ENCODE peak calls at places on chromosomes 3 and 15, in seven cellular contexts. One of them, this sample, is unnamed.
A peak's percentile ranks its signal among the peaks of the same experiment; 100 is the strongest.

GRCh38 chr3:179624471-179624870 is 19.9 kb downstream of the NDUFB5 start:
- DNase-seq in GM20000: no peak
- DNase-seq in fibroblast of pulmonary artery: no peak
- DNase-seq in psoas muscle: no peak
- DNase-seq in endodermal cell: no peak
- DNase-seq in cardiac fibroblast: peak; percentile 5
- DNase-seq in fibroblast of lung: peak; percentile 19
- DNase-seq in this sample: no peak

GRCh38 chr15:68576253-68577236 is 2.2 kb upstream of the CORO2B start:
- DNase-seq in psoas muscle: peak; percentile 39
- DNase-seq in fibroblast of pulmonary artery: no peak
- DNase-seq in GM20000: no peak
- DNase-seq in endodermal cell: no peak
- DNase-seq in cardiac fibroblast: no peak
- DNase-seq in fibroblast of lung: no peak
- DNase-seq in this sample: no peak

GRCh38 chr15:101503296-101503599 is 13.7 kb upstream of the PCSK6 start:
- DNase-seq in cardiac fibroblast: no peak
- DNase-seq in fibroblast of pulmonary artery: no peak
- DNase-seq in psoas muscle: no peak
- DNase-seq in GM20000: no peak
- DNase-seq in endodermal cell: no peak
- DNase-seq in fibroblast of lung: no peak
- DNase-seq in this sample: no peak

GRCh38 chr3:11930084-11930483 is 74.1 kb upstream of the SYN2 start:
- DNase-seq in GM20000: no peak
- DNase-seq in cardiac fibroblast: no peak
- DNase-seq in fibroblast of lung: no peak
- DNase-seq in fibroblast of pulmonary artery: no peak
- DNase-seq in psoas muscle: no peak
- DNase-seq in endodermal cell: no peak
- DNase-seq in this sample: no peak

GRCh38 chr3:178513539-178514410 is 22.5 kb upstream of the KCNMB2 start:
- DNase-seq in fibroblast of lung: peak; percentile 44
- DNase-seq in cardiac fibroblast: peak; percentile 22
- DNase-seq in endodermal cell: no peak
- DNase-seq in psoas muscle: no peak
- DNase-seq in fibroblast of pulmonary artery: peak; percentile 56
- DNase-seq in GM20000: no peak
- DNase-seq in this sample: no peak

GRCh38 chr3:66889758-66890576 is 108.1 kb upstream of the KBTBD8 start:
- DNase-seq in psoas muscle: no peak
- DNase-seq in GM20000: no peak
- DNase-seq in endodermal cell: no peak
- DNase-seq in fibroblast of lung: no peak
- DNase-seq in fibroblast of pulmonary artery: no peak
- DNase-seq in cardiac fibroblast: no peak
- DNase-seq in this sample: no peak

GRCh38 chr3:100932491-100932890 is 60.7 kb downstream of the ABI3BP start:
- DNase-seq in psoas muscle: no peak
- DNase-seq in GM20000: no peak
- DNase-seq in cardiac fibroblast: peak; percentile 43
- DNase-seq in endodermal cell: no peak
- DNase-seq in fibroblast of lung: no peak
- DNase-seq in fibroblast of pulmonary artery: no peak
- DNase-seq in this sample: no peak

GRCh38 chr3:46908294-46908985 is 30.9 kb downstream of the PTH1R start:
- DNase-seq in psoas muscle: peak; percentile 56
- DNase-seq in cardiac fibroblast: peak; percentile 84
- DNase-seq in GM20000: no peak
- DNase-seq in fibroblast of pulmonary artery: peak; percentile 86
- DNase-seq in endodermal cell: no peak
- DNase-seq in fibroblast of lung: peak; percentile 76
- DNase-seq in this sample: no peak

GRCh38 chr3:126982125-126982521 is 792 bp upstream of the PLXNA1 start:
- DNase-seq in cardiac fibroblast: peak; percentile 45
- DNase-seq in psoas muscle: peak; percentile 53
- DNase-seq in fibroblast of pulmonary artery: no peak
- DNase-seq in fibroblast of lung: no peak
- DNase-seq in endodermal cell: no peak
- DNase-seq in GM20000: peak; percentile 84
- DNase-seq in this sample: no peak

GRCh38 chr15:99074446-99074845 is 30.4 kb upstream of the SYNM start:
- DNase-seq in GM20000: no peak
- DNase-seq in fibroblast of pulmonary artery: no peak
- DNase-seq in endodermal cell: no peak
- DNase-seq in cardiac fibroblast: no peak
- DNase-seq in fibroblast of lung: no peak
- DNase-seq in psoas muscle: no peak
- DNase-seq in this sample: no peak

GRCh38 chr3:158819282-158819681 is 17.4 kb downstream of the MFSD1 start:
- DNase-seq in fibroblast of pulmonary artery: no peak
- DNase-seq in endodermal cell: no peak
- DNase-seq in cardiac fibroblast: no peak
- DNase-seq in GM20000: no peak
- DNase-seq in fibroblast of lung: no peak
- DNase-seq in psoas muscle: no peak
- DNase-seq in this sample: no peak

GRCh38 chr3:127431066-127431465 is 143.2 kb upstream of the PRR20G start:
- DNase-seq in GM20000: no peak
- DNase-seq in cardiac fibroblast: no peak
- DNase-seq in fibroblast of pulmonary artery: no peak
- DNase-seq in endodermal cell: no peak
- DNase-seq in fibroblast of lung: no peak
- DNase-seq in psoas muscle: no peak
- DNase-seq in this sample: peak; percentile 42

GRCh38 chr3:153250450-153250849 is 88.4 kb downstream of the RAP2B start:
- DNase-seq in psoas muscle: no peak
- DNase-seq in GM20000: no peak
- DNase-seq in cardiac fibroblast: no peak
- DNase-seq in fibroblast of pulmonary artery: no peak
- DNase-seq in endodermal cell: no peak
- DNase-seq in fibroblast of lung: no peak
- DNase-seq in this sample: no peak

GRCh38 chr15:57751177-57751800 is 44.8 kb downstream of the POLR2M start:
- DNase-seq in GM20000: peak; percentile 16
- DNase-seq in fibroblast of lung: peak; percentile 62
- DNase-seq in fibroblast of pulmonary artery: peak; percentile 75
- DNase-seq in cardiac fibroblast: peak; percentile 75
- DNase-seq in psoas muscle: no peak
- DNase-seq in endodermal cell: peak; percentile 63
- DNase-seq in this sample: no peak

GRCh38 chr3:129512595-129512994 is 15.8 kb upstream of the RHO start:
- DNase-seq in fibroblast of pulmonary artery: no peak
- DNase-seq in endodermal cell: no peak
- DNase-seq in fibroblast of lung: no peak
- DNase-seq in psoas muscle: no peak
- DNase-seq in cardiac fibroblast: no peak
- DNase-seq in GM20000: no peak
- DNase-seq in this sample: no peak

GRCh38 chr3:195187609-195188529 is 83.1 kb downstream of the XXYLT1 start:
- DNase-seq in psoas muscle: no peak
- DNase-seq in GM20000: no peak
- DNase-seq in cardiac fibroblast: peak; percentile 69
- DNase-seq in endodermal cell: peak; percentile 32
- DNase-seq in fibroblast of lung: peak; percentile 54
- DNase-seq in fibroblast of pulmonary artery: peak; percentile 56
- DNase-seq in this sample: no peak

GRCh38 chr3:125045965-125046364 is 9.8 kb downstream of the HEG1 start:
- DNase-seq in endodermal cell: no peak
- DNase-seq in fibroblast of lung: peak; percentile 78
- DNase-seq in psoas muscle: no peak
- DNase-seq in fibroblast of pulmonary artery: peak; percentile 69
- DNase-seq in GM20000: no peak
- DNase-seq in cardiac fibroblast: peak; percentile 80
- DNase-seq in this sample: no peak

GRCh38 chr15:47206358-47206978 is 510.8 kb upstream of the SEMA6D start:
- DNase-seq in psoas muscle: no peak
- DNase-seq in GM20000: no peak
- DNase-seq in cardiac fibroblast: no peak
- DNase-seq in fibroblast of lung: no peak
- DNase-seq in fibroblast of pulmonary artery: no peak
- DNase-seq in endodermal cell: peak; percentile 58
- DNase-seq in this sample: no peak

GRCh38 chr3:164814106-164814505 is 264.2 kb downstream of the SI start:
- DNase-seq in fibroblast of lung: no peak
- DNase-seq in psoas muscle: no peak
- DNase-seq in endodermal cell: no peak
- DNase-seq in cardiac fibroblast: no peak
- DNase-seq in GM20000: no peak
- DNase-seq in fibroblast of pulmonary artery: no peak
- DNase-seq in this sample: no peak

GRCh38 chr15:74892931-74893330 is 3.1 kb downstream of the MPI start:
- DNase-seq in fibroblast of pulmonary artery: no peak
- DNase-seq in cardiac fibroblast: no peak
- DNase-seq in endodermal cell: no peak
- DNase-seq in psoas muscle: peak; percentile 8
- DNase-seq in GM20000: no peak
- DNase-seq in fibroblast of lung: no peak
- DNase-seq in this sample: no peak

GRCh38 chr15:48300038-48300437 is 31.2 kb upstream of the DUT start:
- DNase-seq in psoas muscle: no peak
- DNase-seq in cardiac fibroblast: no peak
- DNase-seq in GM20000: no peak
- DNase-seq in endodermal cell: peak; percentile 71
- DNase-seq in fibroblast of pulmonary artery: no peak
- DNase-seq in fibroblast of lung: no peak
- DNase-seq in this sample: no peak

GRCh38 chr3:37591130-37591865 is 270.4 kb upstream of the CTDSPL start:
- DNase-seq in cardiac fibroblast: peak; percentile 12
- DNase-seq in endodermal cell: no peak
- DNase-seq in GM20000: no peak
- DNase-seq in psoas muscle: no peak
- DNase-seq in fibroblast of pulmonary artery: no peak
- DNase-seq in fibroblast of lung: peak; percentile 11
- DNase-seq in this sample: no peak

GRCh38 chr3:38829404-38829803 is 13.4 kb upstream of the SCN10A start:
- DNase-seq in fibroblast of pulmonary artery: peak; percentile 87
- DNase-seq in psoas muscle: peak; percentile 51
- DNase-seq in fibroblast of lung: peak; percentile 79
- DNase-seq in cardiac fibroblast: peak; percentile 92
- DNase-seq in GM20000: no peak
- DNase-seq in endodermal cell: no peak
- DNase-seq in this sample: no peak

GRCh38 chr3:186589115-186589514 is 18.6 kb downstream of the DNAJB11 start:
- DNase-seq in GM20000: no peak
- DNase-seq in cardiac fibroblast: peak; percentile 65
- DNase-seq in fibroblast of lung: peak; percentile 51
- DNase-seq in psoas muscle: no peak
- DNase-seq in endodermal cell: no peak
- DNase-seq in fibroblast of pulmonary artery: peak; percentile 50
- DNase-seq in this sample: no peak

GRCh38 chr3:121942116-121942786 is 48.0 kb downstream of the SLC15A2 start:
- DNase-seq in endodermal cell: no peak
- DNase-seq in psoas muscle: no peak
- DNase-seq in cardiac fibroblast: peak; percentile 29
- DNase-seq in fibroblast of pulmonary artery: no peak
- DNase-seq in fibroblast of lung: no peak
- DNase-seq in GM20000: no peak
- DNase-seq in this sample: no peak

GRCh38 chr15:26852980-26853379 is 13.9 kb upstream of the GABRA5 start:
- DNase-seq in psoas muscle: no peak
- DNase-seq in fibroblast of lung: no peak
- DNase-seq in cardiac fibroblast: no peak
- DNase-seq in fibroblast of pulmonary artery: no peak
- DNase-seq in endodermal cell: no peak
- DNase-seq in GM20000: no peak
- DNase-seq in this sample: no peak

GRCh38 chr3:45333549-45333948 is 54.8 kb upstream of the LARS2 start:
- DNase-seq in fibroblast of lung: no peak
- DNase-seq in GM20000: no peak
- DNase-seq in fibroblast of pulmonary artery: peak; percentile 22
- DNase-seq in psoas muscle: no peak
- DNase-seq in cardiac fibroblast: peak; percentile 43
- DNase-seq in endodermal cell: peak; percentile 59
- DNase-seq in this sample: no peak
- TF ChIP-seq CTCF in fibroblast of lung: no peak
- TF ChIP-seq CTCF in GM20000: no peak
- TF ChIP-seq CTCF in fibroblast of pulmonary artery: no peak
- TF ChIP-seq CTCF in psoas muscle: no peak
- TF ChIP-seq CTCF in cardiac fibroblast: no peak
- TF ChIP-seq CTCF in endodermal cell: no peak
- TF ChIP-seq CTCF in this sample: no peak

DNA sequence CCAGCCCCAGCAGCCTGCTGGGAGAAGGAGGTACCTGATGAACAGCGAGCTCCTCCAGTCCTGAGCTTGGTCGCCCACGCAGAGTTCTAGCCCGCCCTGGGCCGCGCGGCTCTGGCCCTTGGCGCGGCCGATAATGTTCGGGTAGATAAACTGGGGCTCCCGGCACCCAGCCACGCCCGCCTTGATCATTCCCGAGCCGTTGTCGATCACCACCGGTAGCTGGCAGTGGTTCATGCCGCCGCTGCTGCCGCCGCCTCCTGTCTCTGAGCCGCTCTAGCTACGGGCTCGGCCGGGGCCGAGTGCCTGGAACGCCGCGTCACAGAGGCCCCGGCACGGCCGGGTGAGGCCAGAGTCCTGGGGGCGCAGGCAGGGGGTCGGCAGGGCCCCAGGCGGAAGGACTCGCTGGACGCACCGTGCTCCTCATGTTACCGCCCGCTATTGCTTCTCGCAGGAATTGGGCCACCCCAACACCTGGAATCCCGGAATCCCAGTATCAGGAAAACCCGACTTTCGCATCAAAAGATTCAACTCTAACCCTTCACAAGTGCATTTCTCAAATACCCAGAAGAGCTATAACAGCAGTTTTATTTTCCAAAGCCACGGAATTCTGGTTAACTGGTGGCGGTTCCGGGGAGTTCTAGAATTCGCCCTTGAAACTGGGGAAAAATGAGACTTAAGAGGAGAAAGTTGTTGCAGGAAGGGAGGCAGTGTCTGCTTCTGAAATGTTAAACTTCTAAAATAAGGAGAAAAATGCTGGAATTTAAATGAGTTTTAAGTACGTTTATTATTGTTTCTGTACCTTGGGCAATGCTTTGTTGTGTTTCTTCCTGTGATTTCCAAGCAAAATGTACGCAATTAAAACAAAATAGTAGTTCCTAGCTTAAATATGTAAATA is at the start of gene ACTRT3:
- DNase-seq in fibroblast of pulmonary artery: peak; percentile 66
- DNase-seq in endodermal cell: peak; percentile 94
- DNase-seq in GM20000: peak; percentile 77
- DNase-seq in fibroblast of lung: peak; percentile 61
- DNase-seq in cardiac fibroblast: peak; percentile 70
- DNase-seq in psoas muscle: peak; percentile 82
- DNase-seq in this sample: peak; percentile 74
- TF ChIP-seq CTCF in fibroblast of pulmonary artery: no peak
- TF ChIP-seq CTCF in endodermal cell: peak; percentile 12
- TF ChIP-seq CTCF in GM20000: no peak
- TF ChIP-seq CTCF in fibroblast of lung: no peak
- TF ChIP-seq CTCF in cardiac fibroblast: peak; percentile 5
- TF ChIP-seq CTCF in psoas muscle: no peak
- TF ChIP-seq CTCF in this sample: peak; percentile 42

GRCh38 chr3:135226057-135226456 is 431.0 kb downstream of the EPHB1 start:
- DNase-seq in endodermal cell: no peak
- DNase-seq in psoas muscle: no peak
- DNase-seq in cardiac fibroblast: no peak
- DNase-seq in fibroblast of lung: no peak
- DNase-seq in fibroblast of pulmonary artery: no peak
- DNase-seq in GM20000: no peak
- DNase-seq in this sample: no peak
- TF ChIP-seq CTCF in endodermal cell: no peak
- TF ChIP-seq CTCF in psoas muscle: no peak
- TF ChIP-seq CTCF in cardiac fibroblast: no peak
- TF ChIP-seq CTCF in fibroblast of lung: no peak
- TF ChIP-seq CTCF in fibroblast of pulmonary artery: no peak
- TF ChIP-seq CTCF in GM20000: no peak
- TF ChIP-seq CTCF in this sample: no peak

GRCh38 chr3:81173514-81173913 is 587.9 kb downstream of the GBE1 start:
- DNase-seq in fibroblast of lung: no peak
- DNase-seq in fibroblast of pulmonary artery: peak; percentile 11
- DNase-seq in GM20000: no peak
- DNase-seq in cardiac fibroblast: peak; percentile 25
- DNase-seq in endodermal cell: no peak
- DNase-seq in psoas muscle: no peak
- DNase-seq in this sample: no peak
- TF ChIP-seq CTCF in fibroblast of lung: no peak
- TF ChIP-seq CTCF in fibroblast of pulmonary artery: peak; percentile 29
- TF ChIP-seq CTCF in GM20000: no peak
- TF ChIP-seq CTCF in cardiac fibroblast: peak; percentile 27
- TF ChIP-seq CTCF in endodermal cell: peak; percentile 77
- TF ChIP-seq CTCF in psoas muscle: no peak
- TF ChIP-seq CTCF in this sample: peak; percentile 54

This sample was measured in type B pancreatic cell.